ENCODE peak calls at places on chromosomes 4 and X, in seven cellular contexts. I is hepatocyte; R is psoas muscle; U is transverse colon; D is tibial artery; Y is ovary; V is CD8-positive, alpha-beta memory T cell. F is an unnamed sample. For H3K9me3 and H3K4me1, the result is how much of the 10 kb centered on the place peaks cover.

GRCh38 chr4:15690020-15690809 is 8.6 kb downstream of the FAM200B start:
- DNase-seq in I (peak), R (no peak), Y (no peak), V (no peak), U (no peak), D (no peak), F (no peak)

GRCh38 chr4:138595731-138596465 is 353.7 kb upstream of the SLC7A11 start:
- DNase-seq in D (peak), R (no peak), U (no peak), I (no peak), V (no peak), Y (no peak), F (no peak)

GRCh38 chr4:176443117-176443516 is 123.4 kb downstream of the SPCS3 start:
- DNase-seq in Y (no peak), I (no peak), V (no peak), R (no peak), U (no peak), D (no peak), F (no peak)

GRCh38 chrX:39654183-39654925 is 443.4 kb downstream of the BCOR start:
- DNase-seq in D (no peak), V (no peak), R (no peak), Y (no peak), I (no peak), U (no peak), F (no peak)

GRCh38 chr4:156638332-156638731 is 333.3 kb downstream of the PDGFC start:
- DNase-seq in I (no peak), U (no peak), Y (no peak), V (no peak), R (no peak), D (no peak), F (no peak)

GRCh38 chrX:334971-335757 is 16.6 kb upstream of the GTPBP6 start:
- DNase-seq in Y (no peak), V (peak), I (no peak), D (no peak), U (no peak), R (peak), F (no peak)

GRCh38 chr4:168743576-168743975 is 246.7 kb downstream of the PALLD start:
- DNase-seq in D (no peak), R (no peak), Y (no peak), V (no peak), I (no peak), U (no peak), F (no peak)

GRCh38 chr4:86586160-86586572 is 7.9 kb upstream of the PTPN13 start:
- DNase-seq in U (no peak), V (no peak), R (no peak), I (no peak), D (no peak), Y (no peak), F (no peak)

GRCh38 chrX:21132686-21133393 is 241.4 kb upstream of the CNKSR2 start:
- DNase-seq in I (no peak), V (no peak), U (no peak), R (no peak), D (no peak), Y (no peak), F (no peak)

GRCh38 chr4:89158884-89159503 is 47.7 kb downstream of the TIGD2 start:
- DNase-seq in R (no peak), Y (no peak), D (no peak), I (peak), V (no peak), U (no peak), F (no peak)

GRCh38 chrX:53114864-53115549 is 21.1 kb downstream of the KANTR start:
- DNase-seq in I (no peak), Y (no peak), R (no peak), V (no peak), U (no peak), D (no peak), F (no peak)

GRCh38 chr4:17272154-17272553 is 239.7 kb downstream of the QDPR start:
- DNase-seq in Y (no peak), U (no peak), D (no peak), R (no peak), V (no peak), I (no peak), F (no peak)

GRCh38 chrX:32084757-32085156 is 1012.9 kb upstream of the FTHL17 start:
- DNase-seq in V (no peak), I (no peak), U (no peak), D (no peak), R (no peak), Y (no peak), F (no peak)

GRCh38 chr4:29276150-29276549 is 1444.0 kb upstream of the PCDH7 start:
- DNase-seq in V (no peak), R (no peak), U (no peak), Y (no peak), I (no peak), D (no peak), F (no peak)

GRCh38 chrX:42746606-42747005 is 31.4 kb downstream of the PPP1R2C start:
- DNase-seq in Y (no peak), V (no peak), D (no peak), I (peak), U (no peak), R (no peak), F (no peak)

GRCh38 chrX:150062292-150063137 is 124.2 kb upstream of the EOLA2 start:
- DNase-seq in R (peak), V (no peak), I (no peak), Y (no peak), U (peak), D (peak), F (no peak)

GRCh38 chr4:187021436-187022205 is 298.0 kb upstream of the FAT1 start:
- DNase-seq in Y (no peak), R (no peak), U (no peak), D (no peak), I (no peak), V (no peak), F (no peak)

GRCh38 chr4:13313856-13314255 is 170.3 kb downstream of the RAB28 start:
- DNase-seq in R (no peak), Y (no peak), I (no peak), V (no peak), D (no peak), U (no peak), F (no peak)

GRCh38 chr4:147076728-147077127 is 131.1 kb upstream of the TTC29 start:
- DNase-seq in Y (no peak), R (no peak), U (no peak), V (no peak), D (no peak), I (no peak), F (no peak)

GRCh38 chrX:103847174-103847870 is 15.3 kb upstream of the RAB9B start:
- DNase-seq in Y (no peak), D (no peak), U (no peak), R (no peak), V (no peak), I (no peak), F (no peak)

GRCh38 chr4:125266901-125267601 is 47.7 kb upstream of the FAT4 start:
- DNase-seq in R (no peak), U (no peak), D (no peak), Y (no peak), V (no peak), I (peak), F (no peak)

GRCh38 chrX:136627381-136627780 is 20.6 kb upstream of the CD40LG start:
- DNase-seq in D (no peak), I (no peak), Y (no peak), R (no peak), U (no peak), V (peak), F (no peak)

GRCh38 chrX:46840946-46841740 is 4.3 kb downstream of the RP2 start:
- DNase-seq in V (no peak), U (no peak), D (no peak), I (no peak), Y (no peak), R (no peak), F (no peak)

GRCh38 chrX:100410083-100410590 is at the start of gene PCDH19:
- DNase-seq in D (no peak), I (peak), Y (peak), U (peak), V (no peak), R (peak), F (peak)

GRCh38 chrX:66054978-66055377 is 15.1 kb upstream of the VSIG4 start:
- DNase-seq in D (no peak), Y (no peak), R (no peak), U (no peak), I (no peak), V (no peak), F (no peak)

GRCh38 chr4:138103597-138104461 is 138.3 kb downstream of the SLC7A11 start:
- DNase-seq in R (no peak), Y (no peak), I (no peak), D (no peak), V (no peak), U (no peak), F (no peak)

GRCh38 chrX:103607385-103608304 is at the start of gene TCEAL3:
- DNase-seq in R (peak), U (peak), I (peak), Y (peak), D (peak), V (peak), F (peak)

GRCh38 chr4:98260047-98260578 is 1.1 kb upstream of the RAP1GDS1 start:
- DNase-seq in Y (peak), U (peak), R (peak), V (no peak), D (peak), I (peak), F (peak)

GRCh38 chr4:186297013-186297645 is 31.1 kb downstream of the F11 start:
- DNase-seq in R (no peak), D (no peak), Y (no peak), U (no peak), I (peak), V (no peak), F (no peak)

GRCh38 chr4:77465271-77465670 is 140.3 kb upstream of the CXCL13 start:
- DNase-seq in Y (no peak), V (no peak), R (no peak), D (no peak), U (peak), I (peak), F (peak)

GRCh38 chr4:7444314-7444713 is 9.6 kb upstream of the PSAPL1 start:
- DNase-seq in D (no peak), R (no peak), I (no peak), Y (no peak), U (no peak), V (no peak), F (no peak)

GRCh38 chr4:143514432-143514831 is 930 bp downstream of the SMARCA5 start:
- DNase-seq in I (peak), D (peak), V (peak), R (peak), Y (peak), U (peak), F (peak)

GRCh38 chr4:38125816-38126215 is 165.6 kb downstream of the PTTG2 start:
- DNase-seq in R (no peak), I (no peak), U (no peak), V (no peak), D (no peak), Y (no peak), F (no peak)

GRCh38 chr4:61204353-61204752 is 4.2 kb downstream of the ADGRL3 start:
- DNase-seq in U (no peak), Y (no peak), I (peak), V (no peak), R (no peak), D (no peak), F (no peak)

GRCh38 chr4:111991797-111992196 is 153.5 kb upstream of the FAM241A start:
- DNase-seq in I (peak), Y (no peak), V (no peak), R (no peak), D (no peak), U (no peak), F (peak)

GRCh38 chrX:69025802-69026301 is 139.4 kb downstream of the PJA1 start:
- DNase-seq in Y (no peak), U (no peak), I (no peak), V (no peak), D (no peak), R (no peak), F (peak)

GRCh38 chr4:42150653-42151567 is 1.5 kb downstream of the BEND4 start:
- DNase-seq in U (peak), R (no peak), D (no peak), Y (no peak), V (no peak), I (peak), F (no peak)

GRCh38 chr4:47213971-47214370 is 182.6 kb downstream of the GABRB1 start:
- DNase-seq in R (no peak), Y (no peak), D (no peak), I (peak), V (no peak), U (no peak), F (no peak)

GRCh38 chr4:58809366-58809765 is 1699.2 kb upstream of the IGFBP7 start:
- DNase-seq in V (no peak), Y (no peak), I (no peak), R (no peak), U (no peak), D (no peak), F (no peak)

DNA sequence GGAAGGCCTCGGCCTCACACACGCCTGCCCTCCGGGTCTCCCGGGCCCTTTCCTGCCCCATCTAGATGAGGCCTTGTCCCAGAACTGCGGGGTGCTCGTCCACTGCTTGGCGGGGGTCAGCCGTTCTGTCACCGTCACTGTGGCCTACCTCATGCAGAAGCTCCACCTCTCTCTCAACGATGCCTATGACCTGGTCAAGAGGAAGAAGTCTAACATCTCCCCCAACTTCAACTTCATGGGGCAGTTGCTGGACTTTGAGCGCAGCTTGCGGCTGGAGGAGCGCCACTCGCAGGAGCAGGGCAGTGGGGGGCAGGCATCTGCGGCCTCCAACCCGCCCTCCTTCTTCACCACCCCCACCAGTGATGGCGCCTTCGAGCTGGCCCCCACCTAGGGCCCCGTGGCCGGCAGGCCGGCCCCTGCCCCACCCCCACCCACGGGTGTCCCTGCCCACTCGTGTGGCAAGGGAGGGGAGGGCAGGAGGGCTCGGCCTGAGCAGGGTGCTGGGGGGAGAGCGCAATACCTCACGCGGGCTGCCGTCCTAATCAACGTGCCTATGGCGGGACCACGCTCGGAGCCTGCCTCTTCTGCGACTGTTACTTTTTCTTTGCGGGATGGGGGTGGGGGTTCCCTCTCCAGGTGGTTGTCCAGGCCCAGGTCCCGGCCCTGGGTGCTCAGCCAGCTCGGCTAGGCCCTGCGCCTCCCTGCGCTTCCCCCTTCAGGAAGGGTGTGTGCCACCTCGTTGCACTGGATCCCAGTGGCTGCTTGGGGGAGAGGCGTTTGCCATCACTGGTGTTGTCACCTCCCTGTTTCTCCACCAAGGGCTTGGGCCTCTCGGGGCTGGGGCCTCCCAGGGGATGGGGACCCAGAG is 3.1 kb downstream of the DUSP9 start:
- DNase-seq in U (no peak), D (peak), V (no peak), Y (peak), I (no peak), R (peak), F (no peak)
- H3K9me3 ChIP-seq in U (under half), D (under half), V (under half), Y (under half), I (under half), R (under half), F (under half)

DNA sequence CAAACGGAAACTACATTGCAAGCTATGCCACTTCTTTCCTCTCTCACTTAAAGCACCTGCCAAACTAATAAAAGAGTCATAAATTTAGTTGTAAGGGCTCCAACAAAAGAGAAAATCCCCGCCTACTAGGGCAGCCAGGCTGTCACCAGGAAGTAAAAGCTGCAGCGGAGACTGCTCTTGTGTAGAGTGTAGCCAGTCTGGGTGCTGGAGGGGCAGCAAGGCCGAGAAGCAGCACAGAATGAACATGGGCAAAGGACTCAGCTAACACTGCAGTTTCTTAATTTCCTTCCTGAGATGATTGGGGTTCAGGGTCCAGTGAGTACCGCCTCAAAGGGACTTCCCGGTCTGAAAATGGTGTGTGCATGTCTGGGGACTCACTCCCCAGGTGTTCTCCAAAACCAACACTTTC is 89.4 kb upstream of the MAML3 start:
- DNase-seq in I (peak), D (no peak), Y (no peak), R (no peak), U (peak), V (no peak), F (no peak)
- H3K4me3 ChIP-seq in I (no peak), D (no peak), Y (no peak), R (no peak), U (no peak), V (no peak), F (no peak)

GRCh38 chr4:118983293-118983692 is 94.6 kb downstream of the SYNPO2 start:
- DNase-seq in U (no peak), R (no peak), I (no peak), Y (no peak), D (no peak), V (no peak), F (no peak)
- H3K4me1 ChIP-seq in U (under half), R (half or more), I (under half), Y (under half), D (half or more), V (under half), F (under half)

GRCh38 chr4:18859468-18859867 is 837.9 kb upstream of the LCORL start:
- DNase-seq in V (no peak), R (no peak), I (no peak), Y (no peak), U (no peak), D (no peak), F (no peak)

GRCh38 chr4:18858229-18858922 is 836.8 kb upstream of the LCORL start:
- DNase-seq in U (no peak), R (no peak), Y (no peak), D (no peak), I (no peak), V (no peak), F (no peak)

DNA sequence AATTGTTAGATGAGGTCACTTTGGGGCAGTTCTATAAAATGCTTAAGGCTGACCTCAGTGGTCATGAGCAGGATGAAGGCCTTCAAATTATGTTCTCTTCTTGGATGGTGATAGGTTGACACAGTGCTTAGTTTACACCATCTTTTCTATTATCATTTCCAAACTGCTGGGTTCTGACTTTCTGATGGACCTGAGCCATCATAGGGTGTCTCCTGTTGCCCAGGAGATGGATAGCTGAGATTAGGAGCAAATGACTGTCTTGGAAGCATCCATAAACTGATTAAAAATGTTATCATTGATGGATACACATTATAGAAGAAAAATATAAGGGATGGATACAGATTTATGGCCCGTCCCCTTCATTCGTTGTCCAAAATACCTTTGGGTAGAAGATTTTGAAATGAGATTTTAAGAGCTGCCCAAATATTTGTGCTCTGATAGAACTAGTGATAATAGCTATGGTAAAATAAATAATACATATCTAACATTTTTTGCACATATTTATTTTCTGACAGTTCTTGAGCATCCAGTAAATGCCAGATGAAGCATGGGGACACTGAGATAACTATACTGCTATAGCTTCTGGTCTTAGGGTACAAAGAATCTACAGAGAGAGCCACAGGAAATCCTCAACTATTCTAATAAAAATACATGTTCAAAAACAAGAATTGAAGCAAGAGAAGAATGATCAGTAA is 839.4 kb upstream of the LCORL start:
- DNase-seq in R (no peak), D (no peak), Y (no peak), U (no peak), I (no peak), V (no peak), F (no peak)
- H3K9me3 ChIP-seq in R (under half), D (under half), Y (under half), U (under half), I (under half), V (under half), F (under half)

GRCh38 chr4:20026456-20026855 is 225.2 kb upstream of the SLIT2 start:
- DNase-seq in I (no peak), U (no peak), V (no peak), Y (no peak), D (no peak), R (no peak), F (no peak)

GRCh38 chr4:20028694-20029093 is 223.0 kb upstream of the SLIT2 start:
- DNase-seq in U (no peak), Y (no peak), I (no peak), V (no peak), R (no peak), D (no peak), F (no peak)

GRCh38 chr4:20030108-20030507 is 221.6 kb upstream of the SLIT2 start:
- DNase-seq in D (no peak), I (no peak), R (no peak), V (no peak), U (no peak), Y (no peak), F (no peak)
- H3K4me3 ChIP-seq in D (no peak), I (no peak), R (no peak), V (no peak), U (no peak), Y (no peak), F (no peak)

GRCh38 chr4:41146196-41146595 is 68.1 kb downstream of the APBB2 start:
- DNase-seq in R (no peak), I (no peak), U (no peak), D (no peak), V (no peak), Y (no peak), F (no peak)
- H3K4me1 ChIP-seq in R (under half), I (under half), U (under half), D (half or more), V (under half), Y (under half), F (under half)

DNA sequence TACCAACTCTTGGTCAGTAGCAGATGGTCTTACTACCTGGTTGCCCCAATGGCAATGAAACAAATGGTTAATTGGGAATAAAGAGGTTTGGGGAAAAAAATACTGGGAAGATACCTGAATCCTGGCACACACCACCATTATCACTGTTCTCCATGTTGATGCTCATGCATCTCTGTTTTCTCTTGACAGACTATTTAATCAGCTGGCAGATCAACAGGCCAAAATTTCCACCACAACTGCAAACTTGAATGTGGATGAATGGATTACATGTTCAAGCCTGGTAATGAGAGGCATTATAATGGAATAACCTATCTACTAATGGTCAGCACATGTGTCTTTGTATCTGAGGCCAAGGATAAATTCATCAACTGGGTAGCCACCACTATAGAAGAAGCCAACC is 45.7 kb downstream of the ZNF721 start:
- DNase-seq in D (no peak), I (no peak), Y (no peak), U (no peak), R (no peak), V (no peak), F (no peak)
- H3K9me3 ChIP-seq in D (half or more), I (half or more), Y (under half), U (half or more), R (half or more), V (half or more), F (under half)